ENCODE peak calls at places on chromosomes 1 and 21, in ten cellular contexts. I, C, B, N, K, T, P, R, L and A are unnamed samples.

GRCh38 chr1:8314346-8315280 is 3.3 kb upstream of the SLC45A1 start:
- DNase-seq in I (peak; percentile 78), C (peak; percentile 89), B (peak; percentile 85), N (peak; percentile 77), K (no peak), T (peak; percentile 23), P (peak; percentile 39), R (peak; percentile 44), L (peak; percentile 67), A (peak; percentile 84)

GRCh38 chr1:205670611-205671430 is 9.5 kb downstream of the SLC45A3 start:
- DNase-seq in I (no peak), C (no peak), B (no peak), N (no peak), K (no peak), T (no peak), P (no peak), R (no peak), L (no peak), A (no peak)

GRCh38 chr1:212917858-212918257 is 32.5 kb upstream of the VASH2 start:
- DNase-seq in I (no peak), C (no peak), B (no peak), N (no peak), K (no peak), T (no peak), P (no peak), R (no peak), L (no peak), A (no peak)

GRCh38 chr1:71193153-71193552 is 112.3 kb upstream of the ZRANB2 start:
- DNase-seq in I (no peak), C (no peak), B (no peak), N (peak; percentile 14), K (no peak), T (no peak), P (no peak), R (no peak), L (no peak), A (peak; percentile 3)

GRCh38 chr1:167790117-167790516 is 68.3 kb downstream of the MPZL1 start:
- DNase-seq in I (peak; percentile 24), C (no peak), B (no peak), N (no peak), K (no peak), T (no peak), P (no peak), R (no peak), L (no peak), A (no peak)

GRCh38 chr1:39886757-39887231 is 3.5 kb upstream of the TRIT1 start:
- DNase-seq in I (no peak), C (no peak), B (no peak), N (no peak), K (no peak), T (no peak), P (no peak), R (no peak), L (no peak), A (no peak)

GRCh38 chr1:156667610-156667967 is 9.6 kb downstream of the NES start:
- DNase-seq in I (no peak), C (no peak), B (no peak), N (peak; percentile 25), K (no peak), T (no peak), P (no peak), R (no peak), L (peak; percentile 78), A (no peak)

GRCh38 chr21:45054162-45054926 is 20.0 kb upstream of the ADARB1 start:
- DNase-seq in I (no peak), C (no peak), B (no peak), N (no peak), K (no peak), T (no peak), P (no peak), R (no peak), L (no peak), A (no peak)

GRCh38 chr1:54052470-54052933 is 502 bp downstream of the TMEM59 start:
- DNase-seq in I (peak; percentile 55), C (no peak), B (peak; percentile 56), N (peak; percentile 62), K (no peak), T (peak; percentile 22), P (peak; percentile 11), R (no peak), L (peak; percentile 19), A (peak; percentile 79)

GRCh38 chr1:205800973-205801703 is 11.9 kb downstream of the SLC41A1 start:
- DNase-seq in I (no peak), C (no peak), B (peak; percentile 59), N (no peak), K (no peak), T (no peak), P (no peak), R (no peak), L (no peak), A (no peak)

GRCh38 chr1:211323156-211324063 is 3.2 kb upstream of the TRAF5 start:
- DNase-seq in I (peak; percentile 79), C (no peak), B (no peak), N (peak; percentile 65), K (no peak), T (peak; percentile 45), P (peak; percentile 50), R (peak; percentile 49), L (peak; percentile 45), A (peak; percentile 67)

GRCh38 chr1:2391385-2392070 is at the start of the genes MORN1 and RER1:
- DNase-seq in I (peak; percentile 98), C (peak; percentile 100), B (peak; percentile 99), N (peak; percentile 98), K (peak; percentile 99), T (peak; percentile 100), P (peak; percentile 96), R (peak; percentile 97), L (peak; percentile 100), A (peak; percentile 99)

GRCh38 chr1:44212355-44213221 is 683 bp upstream of the DMAP1 start:
- DNase-seq in I (no peak), C (no peak), B (peak; percentile 39), N (no peak), K (no peak), T (peak; percentile 12), P (no peak), R (peak; percentile 11), L (no peak), A (no peak)

GRCh38 chr1:234408757-234409156 is 35.5 kb downstream of the COA6 start:
- DNase-seq in I (no peak), C (no peak), B (no peak), N (no peak), K (no peak), T (peak; percentile 46), P (peak; percentile 30), R (peak; percentile 19), L (no peak), A (no peak)

GRCh38 chr1:74652711-74653131 is 20.9 kb downstream of the ERICH3 start:
- DNase-seq in I (peak; percentile 97), C (no peak), B (peak; percentile 44), N (peak; percentile 79), K (no peak), T (no peak), P (no peak), R (no peak), L (no peak), A (peak; percentile 61)

GRCh38 chr1:193325771-193326170 is 139.4 kb upstream of the B3GALT2 start:
- DNase-seq in I (no peak), C (no peak), B (no peak), N (peak; percentile 22), K (no peak), T (no peak), P (no peak), R (no peak), L (no peak), A (peak; percentile 35)

GRCh38 chr1:172168597-172168872 is 251.9 kb upstream of the C1orf105 start:
- DNase-seq in I (no peak), C (no peak), B (no peak), N (no peak), K (no peak), T (no peak), P (no peak), R (no peak), L (no peak), A (no peak)

GRCh38 chr1:19344372-19344810 is 32.3 kb downstream of the SLC66A1 start:
- DNase-seq in I (peak; percentile 42), C (peak; percentile 86), B (no peak), N (peak; percentile 28), K (no peak), T (peak; percentile 33), P (peak; percentile 30), R (peak; percentile 35), L (peak; percentile 44), A (no peak)

GRCh38 chr1:103111926-103112325 is 3.6 kb upstream of the COL11A1 start:
- DNase-seq in I (no peak), C (no peak), B (no peak), N (peak; percentile 13), K (no peak), T (no peak), P (no peak), R (no peak), L (no peak), A (peak; percentile 33)

GRCh38 chr1:15628003-15628402 is 10.7 kb downstream of the DDI2 start:
- DNase-seq in I (no peak), C (no peak), B (no peak), N (no peak), K (no peak), T (no peak), P (no peak), R (no peak), L (no peak), A (no peak)

GRCh38 chr1:16716691-16717173 is 23.6 kb upstream of the RNU1-4 start:
- DNase-seq in I (peak; percentile 97), C (peak; percentile 76), B (peak; percentile 54), N (no peak), K (peak; percentile 74), T (no peak), P (no peak), R (no peak), L (no peak), A (no peak)

GRCh38 chr1:147723691-147724323 is 36.6 kb downstream of the GJA5 start:
- DNase-seq in I (peak; percentile 81), C (peak; percentile 78), B (peak; percentile 48), N (no peak), K (no peak), T (no peak), P (no peak), R (no peak), L (peak; percentile 51), A (no peak)

GRCh38 chr21:41170442-41170841 is 2.5 kb downstream of the BACE2 start:
- DNase-seq in I (peak; percentile 74), C (peak; percentile 82), B (no peak), N (peak; percentile 34), K (no peak), T (no peak), P (no peak), R (no peak), L (peak; percentile 41), A (peak; percentile 28)

GRCh38 chr1:18926315-18927081 is 24.1 kb upstream of the ALDH4A1 start:
- DNase-seq in I (no peak), C (peak; percentile 90), B (peak; percentile 85), N (peak; percentile 96), K (peak; percentile 90), T (peak; percentile 69), P (peak; percentile 69), R (peak; percentile 74), L (peak; percentile 79), A (peak; percentile 88)

GRCh38 chr1:18284750-18285532 is 177.3 kb downstream of the IGSF21 start:
- DNase-seq in I (no peak), C (no peak), B (no peak), N (no peak), K (no peak), T (no peak), P (no peak), R (no peak), L (no peak), A (no peak)

GRCh38 chr1:79161077-79161476 is 154.5 kb upstream of the ADGRL4 start:
- DNase-seq in I (no peak), C (no peak), B (no peak), N (peak; percentile 79), K (no peak), T (no peak), P (no peak), R (no peak), L (no peak), A (peak; percentile 78)

GRCh38 chr1:38243106-38243505 is 196.5 kb upstream of the POU3F1 start:
- DNase-seq in I (peak; percentile 13), C (no peak), B (peak; percentile 53), N (no peak), K (no peak), T (no peak), P (no peak), R (no peak), L (no peak), A (no peak)

GRCh38 chr1:14873657-14874056 is 275.2 kb downstream of the KAZN start:
- DNase-seq in I (no peak), C (no peak), B (no peak), N (no peak), K (no peak), T (no peak), P (no peak), R (no peak), L (no peak), A (no peak)